ENCODE peak calls at places on chromosome 11, in four cellular contexts. Y is cardiac fibroblast; N is fibroblast of mammary gland; K is stimulated activated CD4-positive, alpha-beta T cell treated with anti-CD3 and anti-CD28 coated beads, Interleukin-4, amount 100 ng/mL, for 4 hours. J is an unnamed sample.

GRCh38 chr11:4454031-4454430 is 4.9 kb downstream of the OR52K2 start:
- DNase-seq in N (no peak), K (no peak), Y (no peak), J (no peak)

GRCh38 chr11:289706-290620 is 1.0 kb downstream of the PGGHG start:
- DNase-seq in K (peak; percentile 19), Y (no peak), N (no peak), J (no peak)

GRCh38 chr11:129372609-129373488 is 2.8 kb upstream of the BARX2 start:
- DNase-seq in Y (no peak), N (no peak), K (no peak), J (no peak)

GRCh38 chr11:5620606-5621521 is 3.9 kb upstream of the TRIM34 start:
- DNase-seq in K (no peak), N (peak; percentile 83), Y (peak; percentile 87), J (peak; percentile 87)

GRCh38 chr11:100072131-100072530 is 615.0 kb upstream of the ARHGAP42 start:
- DNase-seq in N (no peak), K (no peak), Y (no peak), J (no peak)

GRCh38 chr11:282630-283360 is 4.6 kb downstream of the NLRP6 start:
- DNase-seq in K (no peak), N (no peak), Y (no peak), J (no peak)

GRCh38 chr11:12045914-12046635 is 37.6 kb upstream of the DKK3 start:
- DNase-seq in Y (no peak), K (no peak), N (peak; percentile 35), J (peak; percentile 47)

GRCh38 chr11:75946531-75947530 is 131.8 kb downstream of the UVRAG start:
- DNase-seq in Y (peak; percentile 78), K (no peak), N (peak; percentile 62), J (no peak)

GRCh38 chr11:61092280-61092766 is 10.0 kb upstream of the CD5 start:
- DNase-seq in N (no peak), Y (no peak), K (peak; percentile 60), J (no peak)

GRCh38 chr11:774873-775592 is 2.3 kb downstream of the GATD1 start:
- DNase-seq in N (peak; percentile 61), K (no peak), Y (peak; percentile 39), J (peak; percentile 75)

GRCh38 chr11:13038366-13038765 is 29.2 kb downstream of the RASSF10 start:
- DNase-seq in N (peak; percentile 10), Y (no peak), K (no peak), J (peak; percentile 44)

GRCh38 chr11:8096575-8096974 is 15.6 kb downstream of the TUB start:
- DNase-seq in N (no peak), Y (no peak), K (no peak), J (no peak)

GRCh38 chr11:12090061-12090572 is 20.3 kb upstream of the MICAL2 start:
- DNase-seq in Y (peak; percentile 64), K (no peak), N (peak; percentile 78), J (peak; percentile 80)

GRCh38 chr11:90113541-90113940 is 20.9 kb upstream of the NAALAD2 start:
- DNase-seq in Y (peak; percentile 10), K (no peak), N (peak; percentile 4), J (peak; percentile 21)

GRCh38 chr11:64437426-64437825 is 78.5 kb downstream of the RPS6KA4 start:
- DNase-seq in Y (no peak), K (no peak), N (no peak), J (no peak)

GRCh38 chr11:61776561-61777075 is 15.8 kb downstream of the TMEM258 start:
- DNase-seq in Y (peak; percentile 81), N (peak; percentile 63), K (peak; percentile 37), J (peak; percentile 74)

GRCh38 chr11:9855579-9856260 is 191.8 kb downstream of the SWAP70 start:
- DNase-seq in Y (no peak), N (peak; percentile 68), K (no peak), J (peak; percentile 43)

GRCh38 chr11:95419915-95420314 is 188.9 kb upstream of the SESN3 start:
- DNase-seq in Y (peak; percentile 66), N (peak; percentile 87), K (no peak), J (peak; percentile 73)

GRCh38 chr11:63920870-63921417 is 4.0 kb upstream of the RCOR2 start:
- DNase-seq in K (peak; percentile 23), N (no peak), Y (no peak), J (no peak)

GRCh38 chr11:76641905-76642304 is 28.6 kb downstream of the LRRC32 start:
- DNase-seq in K (no peak), Y (no peak), N (no peak), J (no peak)

GRCh38 chr11:18802381-18803257 is 11.0 kb upstream of the PTPN5 start:
- DNase-seq in K (peak; percentile 11), Y (peak; percentile 84), N (peak; percentile 72), J (peak; percentile 75)

GRCh38 chr11:121654506-121655480 is 202.0 kb upstream of the SORL1-AS1 start:
- DNase-seq in K (no peak), N (no peak), Y (peak; percentile 48), J (peak; percentile 24)

GRCh38 chr11:77446911-77447629 is 26.8 kb downstream of the PAK1 start:
- DNase-seq in N (no peak), Y (no peak), K (no peak), J (no peak)

GRCh38 chr11:106642331-106642730 is 375.9 kb downstream of the GUCY1A2 start:
- DNase-seq in N (peak; percentile 37), K (no peak), Y (peak; percentile 0), J (peak; percentile 74)

GRCh38 chr11:123386746-123387510 is 43.1 kb upstream of the GRAMD1B start:
- DNase-seq in Y (no peak), N (no peak), K (no peak), J (peak; percentile 29)

GRCh38 chr11:45754261-45754709 is 50.7 kb upstream of the SLC35C1 start:
- DNase-seq in Y (peak; percentile 57), K (no peak), N (no peak), J (no peak)

GRCh38 chr11:125930076-125930450 is 15.8 kb upstream of the VSIG10L2 start:
- DNase-seq in Y (no peak), N (no peak), K (no peak), J (no peak)

GRCh38 chr11:126113963-126114362 is 51.3 kb upstream of the CDON start:
- DNase-seq in Y (peak; percentile 41), K (no peak), N (peak; percentile 57), J (no peak)

GRCh38 chr11:65797711-65798110 is 10.8 kb downstream of the OVOL1 start:
- DNase-seq in K (no peak), N (no peak), Y (no peak), J (no peak)

GRCh38 chr11:94295534-94295933 is 8.8 kb upstream of the IZUMO1R start:
- DNase-seq in Y (no peak), K (no peak), N (peak; percentile 2), J (no peak)

GRCh38 chr11:131279685-131280084 is 90.7 kb upstream of the NTM start:
- DNase-seq in K (no peak), N (peak; percentile 7), Y (no peak), J (no peak)

GRCh38 chr11:27701262-27702105 is 1.2 kb upstream of the BDNF start:
- DNase-seq in Y (peak; percentile 61), N (peak; percentile 46), K (no peak), J (peak; percentile 84)

GRCh38 chr11:4751201-4751600 is 18.5 kb downstream of the OR51F1 start:
- DNase-seq in K (no peak), Y (no peak), N (no peak), J (no peak)

GRCh38 chr11:57674251-57674650 is 6.3 kb downstream of the ZDHHC5 start:
- DNase-seq in K (no peak), N (no peak), Y (no peak), J (no peak)

GRCh38 chr11:118002010-118002540 is 15.9 kb downstream of the IL10RA start:
- DNase-seq in Y (no peak), N (no peak), K (peak; percentile 58), J (no peak)

GRCh38 chr11:71181566-71181965 is 70.8 kb downstream of the SHANK2 start:
- DNase-seq in Y (no peak), N (no peak), K (no peak), J (no peak)